ENCODE peak calls at places on chromosome 10, in seven cellular contexts. One of them, this sample, is unnamed.

GRCh38 chr10:22473459-22473858 is 128.2 kb downstream of the SPAG6 start:
- DNase-seq in lower leg skin: no peak
- DNase-seq in neural progenitor cell: no peak
- DNase-seq in naive thymus-derived CD8-positive, alpha-beta T cell: no peak
- DNase-seq in stimulated activated CD4-positive, alpha-beta T cell treated with anti-CD3 and anti-CD28 coated beads, Interleukin-1b, Interleukin-23, amount 100 ng/mL, for 24 hours: no peak
- DNase-seq in EH: no peak
- DNase-seq in CD4-positive, CD25-positive, alpha-beta regulatory T cell: no peak
- DNase-seq in this sample: no peak

GRCh38 chr10:111546216-111546615 is 469.4 kb downstream of the ADRA2A start:
- DNase-seq in lower leg skin: no peak
- DNase-seq in neural progenitor cell: no peak
- DNase-seq in naive thymus-derived CD8-positive, alpha-beta T cell: no peak
- DNase-seq in stimulated activated CD4-positive, alpha-beta T cell treated with anti-CD3 and anti-CD28 coated beads, Interleukin-1b, Interleukin-23, amount 100 ng/mL, for 24 hours: no peak
- DNase-seq in EH: no peak
- DNase-seq in CD4-positive, CD25-positive, alpha-beta regulatory T cell: no peak
- DNase-seq in this sample: no peak

GRCh38 chr10:110995301-110995700 is 75.9 kb downstream of the SHOC2 start:
- DNase-seq in lower leg skin: no peak
- DNase-seq in neural progenitor cell: no peak
- DNase-seq in naive thymus-derived CD8-positive, alpha-beta T cell: no peak
- DNase-seq in stimulated activated CD4-positive, alpha-beta T cell treated with anti-CD3 and anti-CD28 coated beads, Interleukin-1b, Interleukin-23, amount 100 ng/mL, for 24 hours: no peak
- DNase-seq in EH: no peak
- DNase-seq in CD4-positive, CD25-positive, alpha-beta regulatory T cell: no peak
- DNase-seq in this sample: no peak

GRCh38 chr10:99859585-99859984 is 77.1 kb downstream of the ABCC2 start:
- DNase-seq in lower leg skin: no peak
- DNase-seq in neural progenitor cell: peak
- DNase-seq in naive thymus-derived CD8-positive, alpha-beta T cell: peak
- DNase-seq in stimulated activated CD4-positive, alpha-beta T cell treated with anti-CD3 and anti-CD28 coated beads, Interleukin-1b, Interleukin-23, amount 100 ng/mL, for 24 hours: no peak
- DNase-seq in EH: no peak
- DNase-seq in CD4-positive, CD25-positive, alpha-beta regulatory T cell: no peak
- DNase-seq in this sample: no peak

GRCh38 chr10:119393845-119394244 is 148.7 kb downstream of the RGS10 start:
- DNase-seq in lower leg skin: no peak
- DNase-seq in neural progenitor cell: no peak
- DNase-seq in naive thymus-derived CD8-positive, alpha-beta T cell: no peak
- DNase-seq in stimulated activated CD4-positive, alpha-beta T cell treated with anti-CD3 and anti-CD28 coated beads, Interleukin-1b, Interleukin-23, amount 100 ng/mL, for 24 hours: no peak
- DNase-seq in EH: no peak
- DNase-seq in CD4-positive, CD25-positive, alpha-beta regulatory T cell: no peak
- DNase-seq in this sample: no peak

GRCh38 chr10:103835121-103836045 is 20.0 kb downstream of the SH3PXD2A start:
- DNase-seq in lower leg skin: no peak
- DNase-seq in neural progenitor cell: no peak
- DNase-seq in naive thymus-derived CD8-positive, alpha-beta T cell: no peak
- DNase-seq in stimulated activated CD4-positive, alpha-beta T cell treated with anti-CD3 and anti-CD28 coated beads, Interleukin-1b, Interleukin-23, amount 100 ng/mL, for 24 hours: no peak
- DNase-seq in EH: peak
- DNase-seq in CD4-positive, CD25-positive, alpha-beta regulatory T cell: no peak
- DNase-seq in this sample: no peak

GRCh38 chr10:132508497-132509443 is 28.8 kb upstream of the INPP5A start:
- DNase-seq in lower leg skin: no peak
- DNase-seq in neural progenitor cell: no peak
- DNase-seq in naive thymus-derived CD8-positive, alpha-beta T cell: no peak
- DNase-seq in stimulated activated CD4-positive, alpha-beta T cell treated with anti-CD3 and anti-CD28 coated beads, Interleukin-1b, Interleukin-23, amount 100 ng/mL, for 24 hours: no peak
- DNase-seq in EH: peak
- DNase-seq in CD4-positive, CD25-positive, alpha-beta regulatory T cell: no peak
- DNase-seq in this sample: no peak

GRCh38 chr10:131832056-131832685 is 68.6 kb upstream of the PPP2R2D start:
- DNase-seq in lower leg skin: no peak
- DNase-seq in neural progenitor cell: no peak
- DNase-seq in naive thymus-derived CD8-positive, alpha-beta T cell: no peak
- DNase-seq in stimulated activated CD4-positive, alpha-beta T cell treated with anti-CD3 and anti-CD28 coated beads, Interleukin-1b, Interleukin-23, amount 100 ng/mL, for 24 hours: no peak
- DNase-seq in EH: no peak
- DNase-seq in CD4-positive, CD25-positive, alpha-beta regulatory T cell: no peak
- DNase-seq in this sample: no peak

GRCh38 chr10:132705173-132705572 is 80.8 kb downstream of the NKX6-2 start:
- DNase-seq in lower leg skin: no peak
- DNase-seq in neural progenitor cell: no peak
- DNase-seq in naive thymus-derived CD8-positive, alpha-beta T cell: no peak
- DNase-seq in stimulated activated CD4-positive, alpha-beta T cell treated with anti-CD3 and anti-CD28 coated beads, Interleukin-1b, Interleukin-23, amount 100 ng/mL, for 24 hours: no peak
- DNase-seq in EH: no peak
- DNase-seq in CD4-positive, CD25-positive, alpha-beta regulatory T cell: no peak
- DNase-seq in this sample: no peak

GRCh38 chr10:95196053-95196452 is 2.0 kb downstream of the ACSM6 start:
- DNase-seq in lower leg skin: no peak
- DNase-seq in neural progenitor cell: peak
- DNase-seq in naive thymus-derived CD8-positive, alpha-beta T cell: no peak
- DNase-seq in stimulated activated CD4-positive, alpha-beta T cell treated with anti-CD3 and anti-CD28 coated beads, Interleukin-1b, Interleukin-23, amount 100 ng/mL, for 24 hours: no peak
- DNase-seq in EH: no peak
- DNase-seq in CD4-positive, CD25-positive, alpha-beta regulatory T cell: no peak
- DNase-seq in this sample: no peak

GRCh38 chr10:100129424-100129823 is 47.8 kb upstream of the CPN1 start:
- DNase-seq in lower leg skin: no peak
- DNase-seq in neural progenitor cell: no peak
- DNase-seq in naive thymus-derived CD8-positive, alpha-beta T cell: no peak
- DNase-seq in stimulated activated CD4-positive, alpha-beta T cell treated with anti-CD3 and anti-CD28 coated beads, Interleukin-1b, Interleukin-23, amount 100 ng/mL, for 24 hours: no peak
- DNase-seq in EH: no peak
- DNase-seq in CD4-positive, CD25-positive, alpha-beta regulatory T cell: no peak
- DNase-seq in this sample: no peak

GRCh38 chr10:655184-655583 is 34.3 kb downstream of the DIP2C start:
- DNase-seq in lower leg skin: no peak
- DNase-seq in neural progenitor cell: no peak
- DNase-seq in naive thymus-derived CD8-positive, alpha-beta T cell: no peak
- DNase-seq in stimulated activated CD4-positive, alpha-beta T cell treated with anti-CD3 and anti-CD28 coated beads, Interleukin-1b, Interleukin-23, amount 100 ng/mL, for 24 hours: no peak
- DNase-seq in EH: no peak
- DNase-seq in CD4-positive, CD25-positive, alpha-beta regulatory T cell: no peak
- DNase-seq in this sample: no peak

GRCh38 chr10:79444243-79445119 is 943 bp downstream of the ZCCHC24 start:
- DNase-seq in lower leg skin: no peak
- DNase-seq in neural progenitor cell: peak
- DNase-seq in naive thymus-derived CD8-positive, alpha-beta T cell: peak
- DNase-seq in stimulated activated CD4-positive, alpha-beta T cell treated with anti-CD3 and anti-CD28 coated beads, Interleukin-1b, Interleukin-23, amount 100 ng/mL, for 24 hours: peak
- DNase-seq in EH: peak
- DNase-seq in CD4-positive, CD25-positive, alpha-beta regulatory T cell: peak
- DNase-seq in this sample: no peak

This sample was measured in NCI-H774.